ENCODE peak calls at places on chromosomes 3 and 15, in seven cellular contexts. N, M, J, F, A, D and O are unnamed samples.

GRCh38 chr3:161409069-161409468 is 37.8 kb upstream of the SPTSSB start:
- DNase-seq in F (peak), J (peak), A (peak), M (no peak), D (no peak), N (peak), O (peak)

GRCh38 chr3:69090021-69090420 is 5.3 kb downstream of the ARL6IP5 start:
- DNase-seq in N (no peak), J (peak), D (no peak), A (peak), M (no peak), F (peak), O (peak)

GRCh38 chr15:62934236-62934971 is 108.1 kb upstream of the TPM1 start:
- DNase-seq in A (no peak), F (no peak), N (no peak), J (no peak), M (no peak), D (no peak), O (no peak)

GRCh38 chr3:62371032-62371734 is 2.2 kb downstream of the FEZF2 start:
- DNase-seq in F (no peak), D (no peak), J (no peak), N (no peak), A (no peak), M (no peak), O (no peak)

GRCh38 chr3:71584216-71585061 is 911 bp upstream of the FOXP1 start:
- DNase-seq in F (peak), D (peak), N (peak), J (peak), M (peak), A (peak), O (peak)

GRCh38 chr15:48868018-48868417 is 9.9 kb upstream of the EID1 start:
- DNase-seq in N (no peak), F (peak), D (no peak), A (no peak), J (peak), M (no peak), O (no peak)

GRCh38 chr15:68404056-68404798 is 27.7 kb downstream of the ITGA11 start:
- DNase-seq in F (no peak), M (no peak), D (no peak), A (no peak), N (no peak), J (no peak), O (no peak)

GRCh38 chr3:50194128-50194902 is 2.9 kb downstream of the GNAT1 start:
- DNase-seq in J (peak), D (peak), N (peak), M (peak), A (peak), F (peak), O (peak)

GRCh38 chr3:188185717-188186236 is 31.8 kb downstream of the LPP start:
- DNase-seq in F (peak), M (no peak), D (no peak), N (no peak), A (no peak), J (peak), O (peak)

GRCh38 chr15:31278056-31278445 is 48.6 kb upstream of the KLF13 start:
- DNase-seq in A (no peak), N (no peak), M (peak), J (no peak), D (no peak), F (no peak), O (no peak)

GRCh38 chr3:126146034-126146433 is 34.4 kb downstream of the ALDH1L1 start:
- DNase-seq in N (no peak), J (no peak), D (no peak), M (no peak), F (no peak), A (no peak), O (no peak)

GRCh38 chr15:39079296-39079834 is 501.5 kb upstream of the THBS1 start:
- DNase-seq in D (no peak), N (no peak), J (peak), F (peak), A (peak), M (no peak), O (peak)

GRCh38 chr3:134320749-134321148 is 53.5 kb downstream of the AMOTL2 start:
- DNase-seq in M (no peak), A (no peak), F (peak), N (no peak), J (no peak), D (no peak), O (no peak)

GRCh38 chr3:14505803-14506500 is 34.2 kb downstream of the GRIP2 start:
- DNase-seq in N (no peak), F (no peak), A (no peak), D (no peak), M (no peak), J (no peak), O (no peak)

GRCh38 chr3:129559565-129560079 is 16.6 kb downstream of the H1-8 start:
- DNase-seq in A (no peak), J (no peak), N (no peak), M (no peak), D (no peak), F (no peak), O (no peak)

GRCh38 chr3:487580-487979 is 291.0 kb downstream of the CHL1 start:
- DNase-seq in M (no peak), D (no peak), N (no peak), J (no peak), F (peak), A (no peak), O (no peak)

GRCh38 chr3:178291971-178292370 is 244.3 kb upstream of the KCNMB2 start:
- DNase-seq in J (no peak), A (no peak), D (no peak), N (no peak), F (no peak), M (no peak), O (no peak)

GRCh38 chr3:36932979-36933378 is 11.9 kb downstream of the TRANK1 start:
- DNase-seq in J (peak), M (no peak), A (peak), N (no peak), D (no peak), F (no peak), O (no peak)

GRCh38 chr3:54427951-54428871 is 305.9 kb downstream of the CACNA2D3 start:
- DNase-seq in D (peak), F (peak), A (peak), J (peak), M (peak), N (no peak), O (peak)

GRCh38 chr3:69776289-69776688 is 37.0 kb downstream of the MITF start:
- DNase-seq in D (no peak), A (no peak), N (no peak), M (no peak), J (no peak), F (no peak), O (no peak)

GRCh38 chr3:93969443-93969842 is 4.3 kb downstream of the PROS1 start:
- DNase-seq in F (peak), D (no peak), N (no peak), M (no peak), J (peak), A (peak), O (peak)

GRCh38 chr15:61946778-61947177 is 113.5 kb downstream of the VPS13C start:
- DNase-seq in J (peak), N (no peak), F (no peak), D (no peak), A (peak), M (no peak), O (peak)

GRCh38 chr15:58498821-58499580 is 67.2 kb downstream of the LIPC start:
- DNase-seq in M (no peak), F (no peak), N (no peak), J (peak), A (peak), D (no peak), O (peak)

GRCh38 chr3:142987080-142987700 is 14.2 kb upstream of the U2SURP start:
- DNase-seq in F (peak), D (no peak), M (peak), A (peak), N (no peak), J (peak), O (peak)

GRCh38 chr3:187011915-187012314 is 81.6 kb downstream of the ST6GAL1 start:
- DNase-seq in A (no peak), D (no peak), F (no peak), M (peak), N (no peak), J (no peak), O (no peak)

GRCh38 chr3:53823026-53823955 is 22.9 kb downstream of the CHDH start:
- DNase-seq in M (no peak), N (no peak), F (no peak), D (no peak), J (no peak), A (no peak), O (no peak)

GRCh38 chr3:196179380-196180308 is 31.6 kb downstream of the ZDHHC19 start:
- DNase-seq in J (peak), N (peak), A (peak), M (peak), F (peak), D (no peak), O (no peak)

GRCh38 chr3:30747771-30748281 is 141.4 kb downstream of the TGFBR2 start:
- DNase-seq in M (no peak), D (no peak), J (peak), A (peak), N (no peak), F (peak), O (peak)

GRCh38 chr15:46857103-46857502 is 860.2 kb upstream of the SEMA6D start:
- DNase-seq in M (no peak), N (no peak), D (no peak), F (no peak), J (no peak), A (no peak), O (no peak)

GRCh38 chr3:37981348-37981664 is 9.3 kb upstream of the VILL start:
- DNase-seq in F (no peak), J (no peak), A (no peak), N (no peak), M (no peak), D (no peak), O (no peak)

GRCh38 chr3:131728898-131729297 is 226.1 kb upstream of the MRPL3 start:
- DNase-seq in D (no peak), M (no peak), A (no peak), J (no peak), F (peak), N (no peak), O (peak)

GRCh38 chr15:62165793-62166380 is 802 bp upstream of the C2CD4B start:
- DNase-seq in J (peak), A (peak), M (no peak), D (no peak), N (no peak), F (no peak), O (no peak)

GRCh38 chr3:85626662-85627061 is 667.9 kb downstream of the CADM2 start:
- DNase-seq in F (no peak), D (no peak), J (no peak), M (no peak), N (no peak), A (no peak), O (no peak)

GRCh38 chr3:32913790-32914446 is 37.5 kb upstream of the CCR4 start:
- DNase-seq in A (peak), J (peak), N (no peak), D (peak), M (no peak), F (peak), O (peak)

GRCh38 chr3:151971814-151972579 is 98.6 kb downstream of the SUCNR1 start:
- DNase-seq in F (no peak), A (no peak), M (no peak), N (no peak), D (no peak), J (peak), O (no peak)

GRCh38 chr3:172709776-172710708 is 825 bp downstream of the NCEH1 start:
- DNase-seq in N (no peak), A (peak), F (peak), M (peak), J (peak), D (peak), O (peak)

GRCh38 chr3:79664444-79664843 is 103.4 kb downstream of the ROBO1 start:
- DNase-seq in A (no peak), D (no peak), F (no peak), J (no peak), M (no peak), N (no peak), O (no peak)

GRCh38 chr3:135215516-135215915 is 420.5 kb downstream of the EPHB1 start:
- DNase-seq in A (no peak), N (no peak), J (no peak), M (no peak), D (no peak), F (no peak), O (no peak)

GRCh38 chr3:108835101-108835500 is 12.5 kb downstream of the TRAT1 start:
- DNase-seq in A (no peak), M (no peak), F (no peak), N (no peak), D (no peak), J (no peak), O (no peak)

DNA sequence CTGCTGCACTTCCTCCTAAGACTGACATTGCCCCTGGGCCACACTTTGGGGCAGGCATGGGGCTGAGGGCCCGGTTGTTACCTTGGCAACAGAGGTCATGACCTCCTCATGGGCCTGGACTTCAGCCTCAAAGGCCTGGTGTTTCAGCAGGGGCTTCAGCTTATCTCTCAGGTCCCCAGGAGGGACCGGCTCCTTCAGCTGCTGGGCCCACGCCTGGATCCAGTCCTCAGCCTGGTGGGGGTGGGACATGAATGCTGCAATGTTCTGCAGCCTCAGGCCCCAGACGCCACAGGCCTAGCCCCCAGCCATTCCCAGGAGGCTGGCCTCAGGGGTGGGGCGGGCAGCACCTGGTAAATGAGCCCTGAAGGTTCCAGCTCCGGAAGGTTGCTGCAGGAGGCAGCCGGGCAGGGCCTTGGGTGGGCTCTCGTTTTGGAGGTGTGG is 27.6 kb downstream of the SPTBN5 start:
- DNase-seq in N (no peak), J (no peak), A (no peak), F (no peak), M (no peak), D (no peak), O (no peak)
- TF ChIP-seq CTCF in N (no peak), J (no peak), A (no peak), F (no peak), M (no peak), D (no peak), O (no peak)

DNA sequence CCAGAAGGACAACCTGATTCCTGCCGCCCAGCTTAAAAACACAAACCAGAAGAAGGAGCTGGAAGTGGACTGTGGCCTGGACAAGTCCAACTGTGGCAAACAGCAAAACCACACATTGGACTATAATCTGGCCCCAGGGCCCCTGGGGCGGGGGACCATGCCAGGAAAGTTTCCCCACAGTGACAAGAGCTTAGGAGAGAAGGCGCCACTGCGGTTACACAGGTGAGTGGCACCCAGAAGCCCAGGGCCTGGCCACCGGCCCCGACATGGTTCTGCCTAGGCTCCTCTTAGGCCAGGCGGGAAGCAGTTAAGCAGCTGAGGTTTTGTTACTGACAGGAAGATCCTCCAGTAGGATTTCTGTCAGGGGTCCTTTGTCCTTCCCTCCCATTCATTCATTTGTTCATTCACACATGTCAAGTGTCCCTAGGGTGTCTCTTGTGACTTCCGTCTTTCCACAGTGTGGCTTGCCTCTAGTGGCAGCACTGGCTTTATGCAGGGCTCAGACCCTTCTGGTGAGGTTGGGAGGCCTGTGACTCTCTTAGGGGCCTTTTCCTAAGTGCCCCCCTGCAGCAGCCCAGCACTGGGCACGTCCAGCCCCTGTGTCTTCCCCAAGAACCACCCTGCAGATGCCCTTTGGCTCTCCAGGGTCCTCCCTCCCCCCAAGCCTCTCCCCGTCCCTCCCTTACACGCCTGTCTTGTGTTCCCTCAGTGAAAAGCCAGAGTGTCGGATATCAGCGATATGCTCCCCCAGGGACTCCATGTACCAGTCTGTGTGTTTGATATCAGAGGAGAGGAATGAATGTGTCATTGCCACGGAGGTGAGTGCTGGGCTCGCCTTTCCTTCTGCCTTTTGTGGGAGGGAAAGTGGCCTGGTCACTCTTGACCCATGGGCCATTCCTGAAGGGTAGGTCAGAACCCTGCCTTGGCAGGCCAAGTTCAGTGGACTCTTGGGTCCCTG is 7.8 kb downstream of the DLL4 start:
- DNase-seq in N (no peak), A (no peak), J (peak), D (no peak), F (no peak), M (no peak), O (no peak)
- TF ChIP-seq CTCF in N (no peak), A (no peak), J (no peak), D (peak), F (no peak), M (no peak), O (peak)

GRCh38 chr3:76986876-76987513 is 52.9 kb upstream of the ROBO2 start:
- DNase-seq in D (no peak), N (no peak), F (no peak), A (no peak), M (no peak), J (no peak), O (no peak)
- TF ChIP-seq CTCF in D (no peak), N (no peak), F (no peak), A (no peak), M (no peak), J (no peak), O (no peak)

GRCh38 chr15:81940467-81941451 is 105.1 kb downstream of the MEX3B start:
- DNase-seq in A (peak), N (no peak), M (no peak), D (no peak), F (peak), J (peak), O (peak)

GRCh38 chr15:81941479-81941878 is 104.3 kb downstream of the MEX3B start:
- DNase-seq in D (no peak), N (no peak), M (no peak), J (peak), F (no peak), A (no peak), O (no peak)

GRCh38 chr15:81937189-81937588 is 108.6 kb downstream of the MEX3B start:
- DNase-seq in A (no peak), J (no peak), D (no peak), N (no peak), F (no peak), M (no peak), O (no peak)

GRCh38 chr15:81942157-81942556 is 103.7 kb downstream of the MEX3B start:
- DNase-seq in F (no peak), N (no peak), D (no peak), A (no peak), J (no peak), M (no peak), O (no peak)

GRCh38 chr15:81939604-81940440 is 106.0 kb downstream of the MEX3B start:
- DNase-seq in F (peak), M (peak), J (peak), D (no peak), A (peak), N (no peak), O (peak)
- TF ChIP-seq CTCF in F (peak), M (peak), J (peak), D (peak), A (peak), N (peak), O (peak)

GRCh38 chr15:69756440-69756839 is 303.8 kb downstream of the RPLP1 start:
- DNase-seq in F (no peak), A (no peak), N (no peak), J (no peak), D (no peak), M (no peak), O (no peak)
- TF ChIP-seq CTCF in F (no peak), A (no peak), N (no peak), J (no peak), D (no peak), M (no peak), O (no peak)

GRCh38 chr15:77311020-77311419 is 108.9 kb downstream of the PEAK1 start:
- DNase-seq in N (no peak), F (no peak), J (no peak), A (no peak), M (no peak), D (no peak), O (no peak)

GRCh38 chr15:77305953-77306352 is 114.0 kb downstream of the PEAK1 start:
- DNase-seq in M (no peak), D (no peak), F (no peak), J (no peak), A (no peak), N (no peak), O (no peak)

GRCh38 chr15:77312523-77312922 is 107.4 kb downstream of the PEAK1 start:
- DNase-seq in F (peak), M (no peak), J (no peak), N (no peak), D (no peak), A (no peak), O (peak)

GRCh38 chr15:77311618-77312398 is 108.1 kb downstream of the PEAK1 start:
- DNase-seq in F (peak), J (no peak), N (no peak), A (no peak), D (no peak), M (no peak), O (peak)
- TF ChIP-seq CTCF in F (no peak), J (no peak), N (no peak), A (no peak), D (no peak), M (no peak), O (no peak)

GRCh38 chr3:119494597-119494996 is 3.8 kb upstream of the TIMMDC1 start:
- DNase-seq in M (no peak), N (no peak), D (no peak), A (no peak), J (no peak), F (no peak), O (no peak)
- TF ChIP-seq CTCF in M (no peak), N (no peak), D (no peak), A (peak), J (no peak), F (peak), O (peak)

DNA sequence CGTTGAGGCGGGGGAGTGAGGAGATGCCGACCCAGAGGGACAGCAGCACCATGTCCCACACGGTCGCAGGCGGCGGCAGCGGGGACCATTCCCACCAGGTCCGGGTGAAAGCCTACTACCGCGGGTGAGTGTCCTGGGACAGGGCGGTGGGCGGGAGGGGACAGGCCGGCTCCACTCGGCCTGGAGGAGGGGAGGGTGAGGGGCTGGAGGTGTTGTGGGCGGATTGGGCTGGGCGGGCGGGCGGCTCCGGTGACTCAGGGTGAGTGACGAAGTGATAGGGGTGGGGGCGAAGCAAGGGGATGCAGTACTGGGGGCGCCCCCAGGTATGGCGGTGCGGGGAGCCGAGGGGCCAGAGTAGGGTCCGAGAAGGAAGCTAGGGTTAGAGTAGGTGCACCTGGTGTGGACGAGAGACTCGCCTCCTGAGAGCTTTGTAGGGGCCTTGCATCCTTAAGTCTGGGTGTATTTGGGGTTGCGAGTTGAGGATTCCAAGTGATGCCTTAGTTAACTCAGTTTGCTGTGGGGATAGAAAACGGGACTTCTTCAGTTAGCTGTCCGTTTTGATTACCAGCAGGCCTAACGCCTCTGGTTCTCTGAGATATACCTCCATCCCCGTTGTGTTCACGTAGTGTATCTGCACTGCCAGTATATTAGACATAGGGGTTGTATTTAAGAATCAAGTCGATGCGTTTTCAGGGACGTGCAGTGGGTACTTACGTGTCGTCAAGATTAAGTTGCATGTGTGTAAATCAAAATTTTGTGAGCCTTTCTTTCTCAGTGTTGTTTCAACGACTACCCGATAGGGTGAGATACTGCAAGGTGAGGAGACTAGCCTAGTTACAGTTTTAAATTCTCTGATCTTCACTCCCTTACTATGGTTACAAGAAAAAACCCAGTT is 670 bp downstream of the PRKCI start:
- DNase-seq in F (peak), D (no peak), N (peak), A (peak), J (peak), M (peak), O (peak)
- TF ChIP-seq CTCF in F (peak), D (peak), N (no peak), A (no peak), J (peak), M (no peak), O (peak)